ENCODE peak calls at places on chromosomes 3 and 15, in six cellular contexts. L is astrocyte of the spinal cord, X is fibroblast of the aortic adventitia, D is brain microvascular endothelial cell, S is lower leg skin, Z is dorsolateral prefrontal cortex. H is an unnamed sample.

GRCh38 chr15:39801641-39802309 is 19.1 kb upstream of the FSIP1 start:
- DNase-seq in L (no peak), X (no peak), D (no peak), Z (no peak), S (no peak), H (no peak)

GRCh38 chr15:64443016-64443415 is 17.4 kb upstream of the ZNF609 start:
- DNase-seq in S (no peak), D (no peak), X (peak; percentile 37), L (no peak), Z (no peak), H (no peak)

GRCh38 chr3:23259515-23259914 is 56.4 kb downstream of the UBE2E2 start:
- DNase-seq in X (no peak), Z (no peak), D (no peak), S (no peak), L (no peak), H (no peak)

GRCh38 chr3:171526146-171526545 is 65.9 kb upstream of the TNIK start:
- DNase-seq in L (peak; percentile 18), S (no peak), D (peak; percentile 32), Z (no peak), X (peak; percentile 51), H (no peak)

GRCh38 chr3:58164199-58164879 is 46.4 kb downstream of the DNASE1L3 start:
- DNase-seq in L (peak; percentile 84), S (no peak), D (no peak), Z (no peak), X (no peak), H (peak; percentile 59)

GRCh38 chr15:89947338-89947829 is 34.6 kb upstream of the ARPIN start:
- DNase-seq in L (no peak), D (no peak), X (no peak), S (no peak), Z (no peak), H (no peak)

GRCh38 chr3:153163349-153164008 is 1.5 kb downstream of the RAP2B start:
- DNase-seq in Z (no peak), L (no peak), X (peak; percentile 51), S (no peak), D (no peak), H (no peak)

GRCh38 chr3:50807266-50807665 is 132.5 kb downstream of the DOCK3 start:
- DNase-seq in X (no peak), L (no peak), Z (no peak), S (no peak), D (no peak), H (no peak)

GRCh38 chr3:43979637-43980036 is 262.0 kb upstream of the TOPAZ1 start:
- DNase-seq in D (no peak), X (no peak), Z (no peak), S (no peak), L (no peak), H (no peak)

GRCh38 chr3:43048470-43048869 is 57.4 kb downstream of the POMGNT2 start:
- DNase-seq in X (no peak), L (no peak), D (no peak), Z (no peak), S (no peak), H (no peak)

GRCh38 chr3:72739521-72740466 is 108.5 kb downstream of the SHQ1 start:
- DNase-seq in Z (no peak), L (no peak), D (peak; percentile 45), X (no peak), S (no peak), H (no peak)

GRCh38 chr15:64324513-64324912 is 31.5 kb downstream of the CSNK1G1 start:
- DNase-seq in Z (no peak), D (no peak), L (no peak), S (no peak), X (no peak), H (no peak)

GRCh38 chr15:88894819-88895767 is at the start of gene HAPLN3:
- DNase-seq in S (no peak), Z (no peak), D (peak; percentile 24), X (no peak), L (no peak), H (no peak)

GRCh38 chr15:75149911-75150709 is 51.6 kb upstream of the C15orf39 start:
- DNase-seq in Z (no peak), D (peak; percentile 64), S (peak; percentile 85), X (peak; percentile 88), L (peak; percentile 26), H (no peak)

GRCh38 chr3:101720851-101721649 is 3.4 kb upstream of the CEP97 start:
- DNase-seq in Z (no peak), L (peak; percentile 41), X (peak; percentile 44), S (no peak), D (no peak), H (no peak)

GRCh38 chr15:67127334-67127664 is 61.9 kb downstream of the SMAD3 start:
- DNase-seq in X (no peak), D (no peak), S (no peak), L (no peak), Z (no peak), H (no peak)

GRCh38 chr15:67124111-67124510 is 58.7 kb downstream of the SMAD3 start:
- DNase-seq in X (no peak), L (no peak), Z (no peak), S (no peak), D (no peak), H (no peak)

GRCh38 chr15:67124911-67125588 is 59.6 kb downstream of the SMAD3 start:
- DNase-seq in X (no peak), S (no peak), D (no peak), Z (no peak), L (no peak), H (no peak)

GRCh38 chr15:67126551-67127333 is 61.3 kb downstream of the SMAD3 start:
- DNase-seq in L (no peak), Z (no peak), X (no peak), D (no peak), S (no peak), H (no peak)

GRCh38 chr15:67125589-67126502 is 60.4 kb downstream of the SMAD3 start:
- DNase-seq in S (peak; percentile 94), D (peak; percentile 98), Z (no peak), X (peak; percentile 99), L (peak; percentile 98), H (peak; percentile 93)
- H3K4me3 ChIP-seq in S (no peak overlapping the region), D (peak overlapping the region; percentile 1), Z (no peak overlapping the region), X (peak overlapping the region; percentile 62), L (peak overlapping the region; percentile 16), H (peak overlapping the region; percentile 8)

DNA sequence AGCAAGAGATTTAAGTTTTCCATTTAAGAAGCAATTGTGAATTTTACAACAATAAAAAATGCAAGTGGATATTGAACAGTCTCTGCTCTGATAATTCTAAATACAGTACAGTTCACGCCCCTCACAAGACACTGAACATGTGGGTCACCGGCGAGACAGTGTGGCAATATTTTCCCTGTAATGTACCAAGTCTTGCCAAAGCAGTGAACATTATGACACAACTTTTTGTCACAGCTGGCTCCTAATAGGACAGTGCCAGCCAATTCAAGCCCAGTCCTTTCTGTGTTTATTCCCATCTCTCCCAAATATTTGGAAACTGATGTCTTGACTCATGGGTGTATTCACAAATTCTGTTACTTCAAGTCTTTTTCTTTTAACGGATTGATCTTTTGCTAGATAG is 62.3 kb downstream of the PPARG start:
- DNase-seq in L (no peak), D (no peak), S (peak; percentile 88), X (peak; percentile 14), Z (no peak), H (no peak)
- H3K4me3 ChIP-seq in L (no peak overlapping the region), D (no peak overlapping the region), S (no peak overlapping the region), X (no peak overlapping the region), Z (no peak overlapping the region), H (no peak overlapping the region)

GRCh38 chr3:169578381-169578780 is 85.1 kb downstream of the MECOM start:
- DNase-seq in Z (no peak), S (no peak), D (no peak), X (no peak), L (no peak), H (no peak)

GRCh38 chr3:169579086-169579485 is 84.4 kb downstream of the MECOM start:
- DNase-seq in L (no peak), S (no peak), Z (no peak), X (no peak), D (no peak), H (no peak)

GRCh38 chr3:169573129-169573528 is 90.4 kb downstream of the MECOM start:
- DNase-seq in L (no peak), X (no peak), Z (no peak), S (no peak), D (no peak), H (no peak)

GRCh38 chr3:169574531-169574930 is 89.0 kb downstream of the MECOM start:
- DNase-seq in Z (no peak), L (no peak), S (no peak), X (no peak), D (no peak), H (no peak)

GRCh38 chr3:169575381-169575780 is 88.1 kb downstream of the MECOM start:
- DNase-seq in S (no peak), X (peak; percentile 65), D (peak; percentile 34), Z (no peak), L (peak; percentile 39), H (peak; percentile 8)
- H3K4me3 ChIP-seq in S (no peak overlapping the region), X (no peak overlapping the region), D (no peak overlapping the region), Z (no peak overlapping the region), L (no peak overlapping the region), H (no peak overlapping the region)

GRCh38 chr3:159734681-159735080 is 254.0 kb upstream of the IL12A start:
- DNase-seq in S (no peak), X (peak; percentile 25), D (no peak), L (no peak), Z (no peak), H (no peak)
- H3K4me3 ChIP-seq in S (no peak overlapping the region), X (no peak overlapping the region), D (no peak overlapping the region), L (no peak overlapping the region), Z (no peak overlapping the region), H (no peak overlapping the region)

GRCh38 chr15:31341501-31342195 is 15.0 kb downstream of the KLF13 start:
- DNase-seq in Z (no peak), X (no peak), S (no peak), L (no peak), D (no peak), H (no peak)

GRCh38 chr15:31342381-31342780 is 15.7 kb downstream of the KLF13 start:
- DNase-seq in Z (no peak), S (no peak), D (no peak), L (no peak), X (no peak), H (no peak)

GRCh38 chr15:31344266-31344665 is 17.6 kb downstream of the KLF13 start:
- DNase-seq in S (no peak), Z (no peak), D (no peak), L (no peak), X (no peak), H (no peak)

GRCh38 chr15:31343831-31344230 is 17.2 kb downstream of the KLF13 start:
- DNase-seq in D (no peak), Z (no peak), X (no peak), L (no peak), S (no peak), H (no peak)

GRCh38 chr15:31342781-31343626 is 16.4 kb downstream of the KLF13 start:
- DNase-seq in X (no peak), Z (no peak), D (no peak), S (no peak), L (no peak), H (no peak)
- H3K4me3 ChIP-seq in X (no peak overlapping the region), Z (no peak overlapping the region), D (no peak overlapping the region), S (no peak overlapping the region), L (no peak overlapping the region), H (no peak overlapping the region)

GRCh38 chr3:123143669-123144411 is 57.9 kb upstream of the SEC22A start:
- DNase-seq in L (peak; percentile 15), D (peak; percentile 24), Z (no peak), S (no peak), X (no peak), H (no peak)
- H3K4me3 ChIP-seq in L (no peak overlapping the region), D (no peak overlapping the region), Z (no peak overlapping the region), S (no peak overlapping the region), X (no peak overlapping the region), H (no peak overlapping the region)

H was measured in astrocyte of the cerebellum.